ENCODE peak calls at places on chromosomes 12 and 14, in four cellular contexts. One of them, this sample, is unnamed.

GRCh38 chr12:53208877-53209463 is 1.9 kb upstream of the ITGB7 start:
- DNase-seq in HL-60: peak
- DNase-seq in K562: no peak
- DNase-seq in GM12878: no peak
- DNase-seq in this sample: peak

GRCh38 chr14:20631023-20631820 is 10.3 kb downstream of the OR6S1 start:
- DNase-seq in K562: peak
- DNase-seq in HL-60: no peak
- DNase-seq in GM12878: no peak
- DNase-seq in this sample: no peak

GRCh38 chr12:125586441-125586840 is 521.2 kb downstream of the AACS start:
- DNase-seq in GM12878: no peak
- DNase-seq in HL-60: no peak
- DNase-seq in K562: no peak
- DNase-seq in this sample: no peak

GRCh38 chr12:52212701-52213540 is 20.1 kb upstream of the KRT7 start:
- DNase-seq in HL-60: no peak
- DNase-seq in K562: no peak
- DNase-seq in GM12878: no peak
- DNase-seq in this sample: no peak

GRCh38 chr14:95077380-95077779 is 79.9 kb downstream of the DICER1 start:
- DNase-seq in GM12878: no peak
- DNase-seq in HL-60: no peak
- DNase-seq in K562: no peak
- DNase-seq in this sample: no peak

GRCh38 chr14:53412819-53413664 is 259.9 kb upstream of the DDHD1 start:
- DNase-seq in GM12878: no peak
- DNase-seq in HL-60: no peak
- DNase-seq in K562: no peak
- DNase-seq in this sample: no peak

GRCh38 chr14:72420749-72421452 is 473.0 kb downstream of the DPF3 start:
- DNase-seq in K562: peak
- DNase-seq in HL-60: no peak
- DNase-seq in GM12878: peak
- DNase-seq in this sample: no peak

GRCh38 chr12:77339610-77340009 is 274.2 kb upstream of the E2F7 start:
- DNase-seq in GM12878: no peak
- DNase-seq in K562: no peak
- DNase-seq in HL-60: no peak
- DNase-seq in this sample: no peak

GRCh38 chr14:79568566-79568965 is 642.7 kb downstream of the DIO2 start:
- DNase-seq in HL-60: no peak
- DNase-seq in K562: no peak
- DNase-seq in GM12878: no peak
- DNase-seq in this sample: no peak

GRCh38 chr12:83049306-83049705 is 362.6 kb downstream of the TMTC2 start:
- DNase-seq in HL-60: no peak
- DNase-seq in GM12878: no peak
- DNase-seq in K562: no peak
- DNase-seq in this sample: no peak

GRCh38 chr14:99596772-99597171 is 7.2 kb downstream of the CCDC85C start:
- DNase-seq in HL-60: no peak
- DNase-seq in GM12878: no peak
- DNase-seq in K562: no peak
- DNase-seq in this sample: no peak

GRCh38 chr14:87896393-87897380 is 96.3 kb downstream of the GALC start:
- DNase-seq in GM12878: no peak
- DNase-seq in HL-60: peak
- DNase-seq in K562: peak
- DNase-seq in this sample: no peak

GRCh38 chr12:42332301-42332894 is 6.4 kb downstream of the PPHLN1 start:
- DNase-seq in K562: no peak
- DNase-seq in HL-60: no peak
- DNase-seq in GM12878: no peak
- DNase-seq in this sample: no peak

DNA sequence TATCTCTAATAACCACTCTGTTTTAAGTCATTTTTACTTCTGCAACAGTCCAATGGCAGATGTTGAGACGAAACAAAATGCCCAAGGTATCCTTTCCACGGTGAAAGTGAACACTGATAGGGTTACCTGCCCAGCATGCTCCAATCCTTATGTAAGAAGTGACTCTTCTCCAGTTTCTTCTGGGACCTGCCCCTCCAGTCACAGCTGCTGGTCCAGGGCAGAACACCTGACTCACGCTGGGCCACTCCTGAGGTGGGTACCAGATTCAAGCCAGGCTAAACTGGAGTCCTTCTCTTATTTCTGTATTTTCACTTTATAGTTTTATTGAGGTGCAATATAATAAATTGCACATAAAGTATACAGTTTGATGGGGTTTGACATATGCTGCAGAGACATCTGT is 16.7 kb downstream of the NT5DC3 start:
- DNase-seq in GM12878: no peak
- DNase-seq in K562: no peak
- DNase-seq in HL-60: no peak
- DNase-seq in this sample: no peak
- TF ChIP-seq SPI1 in GM12878: no peak
- TF ChIP-seq SPI1 in K562: no peak
- TF ChIP-seq SPI1 in HL-60: no peak
- TF ChIP-seq SPI1 in this sample: no peak

DNA sequence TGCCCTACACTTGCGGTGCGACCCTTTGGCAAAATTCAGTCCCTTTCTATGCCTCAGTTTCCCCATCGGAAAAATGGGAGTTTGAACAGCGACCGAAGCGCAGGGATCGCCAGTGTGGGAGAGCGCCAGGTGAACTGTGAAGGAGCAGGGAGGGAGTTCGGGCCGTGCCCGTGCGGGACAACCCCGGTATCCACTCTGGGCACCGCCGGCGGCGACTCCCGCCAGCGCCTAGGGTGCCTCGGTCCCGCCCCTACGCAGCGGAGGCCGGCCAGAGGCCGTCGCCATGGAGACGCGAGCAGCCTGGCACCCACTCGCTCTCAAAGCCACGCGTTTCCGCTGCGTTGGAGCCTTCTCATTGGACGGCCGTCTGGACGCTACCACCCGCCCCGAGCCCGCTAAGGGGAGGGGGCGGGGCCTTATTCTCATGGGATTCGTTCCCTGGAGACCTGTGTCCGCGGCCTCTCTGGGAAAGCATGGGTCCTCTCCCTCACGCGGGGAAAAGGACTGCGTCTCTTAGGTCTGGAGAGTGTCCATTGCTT is 729 bp upstream of the MLEC start:
- DNase-seq in K562: peak
- DNase-seq in HL-60: peak
- DNase-seq in GM12878: peak
- DNase-seq in this sample: peak
- TF ChIP-seq POLR2AphosphoS5 in K562: peak
- TF ChIP-seq POLR2AphosphoS5 in HL-60: peak
- TF ChIP-seq POLR2AphosphoS5 in GM12878: peak
- TF ChIP-seq POLR2AphosphoS5 in this sample: peak

DNA sequence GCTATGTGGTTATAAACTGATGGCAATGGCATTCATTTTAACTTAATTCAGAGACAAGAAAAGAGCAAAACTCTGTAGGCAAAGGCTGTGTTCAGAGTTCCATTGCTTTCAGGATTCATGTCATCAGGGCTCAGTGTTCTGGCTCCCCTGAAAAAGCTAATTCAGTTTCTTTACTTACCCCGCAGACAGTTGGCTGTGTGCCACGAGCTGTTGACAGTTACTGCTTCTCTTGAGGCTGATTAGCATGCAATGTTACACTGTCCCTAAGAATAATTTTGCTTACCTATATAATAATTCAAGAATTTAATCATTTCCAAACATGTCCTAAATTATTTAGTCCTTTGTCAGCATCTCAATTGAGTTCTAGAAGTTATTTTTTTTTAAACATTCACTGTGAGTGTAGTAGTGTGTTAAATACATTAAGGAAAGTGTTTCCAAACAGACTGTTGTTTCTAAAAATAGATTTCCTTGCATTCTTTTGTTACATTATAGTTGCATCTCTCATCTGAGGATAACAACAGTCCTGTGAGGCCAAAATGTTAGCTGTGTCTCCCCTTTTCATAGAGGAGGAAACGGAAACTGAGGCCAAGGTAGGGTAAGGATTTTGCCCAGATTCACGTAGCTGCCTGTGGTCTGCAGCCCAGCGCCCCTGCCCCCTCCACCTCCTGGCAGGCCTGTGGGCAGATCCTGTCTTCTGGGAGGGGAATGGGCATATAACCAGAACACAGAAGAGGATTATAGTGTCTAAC is 98.6 kb downstream of the PELI2 start:
- DNase-seq in HL-60: no peak
- DNase-seq in GM12878: no peak
- DNase-seq in K562: peak
- DNase-seq in this sample: no peak
- TF ChIP-seq SPI1 in HL-60: no peak
- TF ChIP-seq SPI1 in GM12878: no peak
- TF ChIP-seq SPI1 in K562: no peak
- TF ChIP-seq SPI1 in this sample: no peak

GRCh38 chr14:30706704-30707103 is 84.6 kb downstream of the SCFD1 start:
- DNase-seq in K562: no peak
- DNase-seq in GM12878: no peak
- DNase-seq in HL-60: no peak
- DNase-seq in this sample: no peak
- TF ChIP-seq POLR2AphosphoS5 in K562: no peak
- TF ChIP-seq POLR2AphosphoS5 in GM12878: no peak
- TF ChIP-seq POLR2AphosphoS5 in HL-60: no peak
- TF ChIP-seq POLR2AphosphoS5 in this sample: no peak

DNA sequence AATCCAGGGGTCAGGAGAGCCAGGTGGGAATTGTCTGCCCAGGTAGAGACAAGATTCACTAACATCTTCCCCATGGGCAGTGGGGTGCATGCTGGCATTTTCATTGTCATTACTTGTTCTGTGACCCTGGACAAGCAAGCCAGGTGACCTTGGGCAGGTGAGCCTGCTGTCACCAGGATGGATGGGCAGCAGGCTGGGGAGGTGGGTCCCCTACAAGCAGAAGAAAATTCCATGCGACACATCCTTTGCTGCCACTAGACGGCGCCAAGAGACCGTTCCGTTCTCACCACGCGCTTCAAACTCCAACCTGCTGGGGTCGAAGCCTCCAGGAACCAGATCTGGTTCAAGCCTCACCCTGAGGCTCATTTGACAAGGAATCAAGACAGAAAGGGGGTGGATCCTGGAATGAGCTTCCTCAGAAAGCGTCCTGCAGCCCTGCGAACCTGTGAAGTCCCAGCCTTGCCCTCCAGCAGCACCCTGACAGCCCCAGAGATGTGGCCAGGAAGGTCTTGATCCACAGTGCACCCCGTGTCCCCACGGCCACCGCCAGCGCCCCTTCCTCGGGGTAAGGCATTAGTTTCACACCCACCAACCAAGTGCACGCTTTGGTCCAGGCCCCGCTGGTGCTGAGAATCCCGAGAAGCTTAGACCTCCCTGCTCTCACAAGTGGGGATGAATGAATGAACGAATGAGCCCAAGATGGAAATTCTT is 3.2 kb upstream of the DYNC1H1 start:
- DNase-seq in K562: peak
- DNase-seq in HL-60: peak
- DNase-seq in GM12878: peak
- DNase-seq in this sample: no peak
- TF ChIP-seq SPI1 in K562: no peak
- TF ChIP-seq SPI1 in HL-60: no peak
- TF ChIP-seq SPI1 in GM12878: no peak
- TF ChIP-seq SPI1 in this sample: no peak

DNA sequence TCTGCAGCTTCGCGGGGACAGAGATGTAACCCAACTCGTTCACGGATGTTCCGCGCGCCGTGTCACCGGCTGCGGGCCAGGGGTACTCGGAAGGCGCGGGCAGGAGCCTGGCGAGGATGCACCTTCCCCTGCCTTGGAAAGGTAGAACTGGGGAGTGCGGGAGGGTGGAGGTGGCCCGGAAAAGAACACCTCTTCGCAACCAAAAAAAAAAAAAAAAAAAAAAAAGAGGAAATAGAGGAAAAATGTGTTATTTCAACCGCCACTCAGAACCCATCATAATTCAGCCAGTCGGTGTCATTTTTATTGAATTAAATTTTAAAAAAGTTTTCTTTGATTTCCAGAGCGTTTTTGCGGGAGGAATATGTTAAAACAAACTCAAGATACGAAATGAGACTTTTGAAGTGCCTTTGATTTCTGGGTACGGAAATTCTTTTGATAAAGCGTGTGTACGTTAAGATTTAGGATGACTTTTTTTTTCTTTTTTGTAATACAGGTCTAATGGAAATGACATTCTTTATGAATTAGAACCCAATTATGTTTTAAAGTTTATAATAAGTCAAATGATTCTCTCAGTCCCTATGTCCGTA is 8.9 kb downstream of the CDKN1B start:
- DNase-seq in HL-60: no peak
- DNase-seq in GM12878: no peak
- DNase-seq in K562: no peak
- DNase-seq in this sample: no peak
- TF ChIP-seq POLR2AphosphoS5 in HL-60: peak
- TF ChIP-seq POLR2AphosphoS5 in GM12878: no peak
- TF ChIP-seq POLR2AphosphoS5 in K562: no peak
- TF ChIP-seq POLR2AphosphoS5 in this sample: peak

GRCh38 chr12:124531281-124531745 is 36.1 kb downstream of the NCOR2 start:
- DNase-seq in HL-60: no peak
- DNase-seq in K562: no peak
- DNase-seq in GM12878: no peak
- DNase-seq in this sample: no peak
- TF ChIP-seq SPI1 in HL-60: no peak
- TF ChIP-seq SPI1 in K562: no peak
- TF ChIP-seq SPI1 in GM12878: no peak
- TF ChIP-seq SPI1 in this sample: no peak

GRCh38 chr12:6346942-6347341 is 5.1 kb upstream of the TNFRSF1A start:
- DNase-seq in K562: no peak
- DNase-seq in GM12878: no peak
- DNase-seq in HL-60: no peak
- DNase-seq in this sample: no peak

GRCh38 chr12:6347367-6348338 is 5.8 kb upstream of the TNFRSF1A start:
- DNase-seq in HL-60: no peak
- DNase-seq in GM12878: no peak
- DNase-seq in K562: no peak
- DNase-seq in this sample: no peak

GRCh38 chr12:6346235-6346832 is 4.5 kb upstream of the TNFRSF1A start:
- DNase-seq in K562: no peak
- DNase-seq in GM12878: no peak
- DNase-seq in HL-60: no peak
- DNase-seq in this sample: no peak

GRCh38 chr12:6343518-6343917 is 1.6 kb upstream of the TNFRSF1A start:
- DNase-seq in HL-60: no peak
- DNase-seq in K562: no peak
- DNase-seq in GM12878: no peak
- DNase-seq in this sample: no peak

DNA sequence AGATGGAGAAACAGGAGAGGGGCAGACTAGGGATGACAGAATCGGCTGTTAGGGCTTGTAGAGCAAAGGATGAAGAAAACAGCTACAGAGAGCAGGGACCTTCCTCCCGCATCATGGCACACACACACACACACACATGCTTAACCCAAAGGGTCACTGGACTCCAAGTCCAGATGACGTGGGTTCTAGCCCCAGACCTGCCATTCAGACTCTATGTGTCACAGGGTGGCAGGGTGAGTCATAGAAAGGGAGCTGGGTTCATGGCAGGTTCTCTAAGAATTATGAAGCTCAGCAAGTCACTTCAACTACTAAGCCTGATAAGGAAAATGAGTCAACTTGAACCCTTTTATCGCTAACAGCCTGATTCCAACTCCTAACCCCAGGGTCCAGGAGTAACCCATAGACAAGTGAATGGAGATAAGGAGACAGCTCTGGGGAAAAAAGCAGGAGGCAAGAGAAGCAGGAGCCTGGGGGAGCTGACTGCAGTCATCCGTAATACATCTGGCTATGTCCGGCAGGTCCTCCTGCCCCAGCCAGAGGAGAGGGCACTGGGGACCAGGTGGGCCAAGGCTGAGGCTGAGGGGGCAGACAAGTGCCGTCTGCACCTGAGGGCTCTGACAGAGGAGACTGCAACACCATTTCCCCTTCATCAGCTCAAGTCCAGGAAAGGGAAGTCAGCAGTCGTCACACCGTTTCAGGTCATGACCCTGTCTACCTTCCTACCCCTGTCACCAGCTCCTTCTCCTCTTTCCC is 3.6 kb upstream of the TNFRSF1A start:
- DNase-seq in HL-60: no peak
- DNase-seq in K562: peak
- DNase-seq in GM12878: no peak
- DNase-seq in this sample: no peak
- TF ChIP-seq POLR2AphosphoS5 in HL-60: no peak
- TF ChIP-seq POLR2AphosphoS5 in K562: peak
- TF ChIP-seq POLR2AphosphoS5 in GM12878: no peak
- TF ChIP-seq POLR2AphosphoS5 in this sample: no peak

This sample was measured in GM12891.